ENCODE peak calls at places on chromosomes 5 and 9, in nine cellular contexts. Y, I, D, H, L, C, R, M and V are unnamed samples.

GRCh38 chr5:15105799-15106393 is 234.3 kb upstream of the ANKH start:
- DNase-seq in Y (peak; percentile 33), I (peak; percentile 14), D (peak; percentile 71), H (no peak), L (peak; percentile 69), C (no peak), R (peak; percentile 70), M (peak; percentile 24), V (peak; percentile 9)

GRCh38 chr5:7794301-7794700 is 56.6 kb downstream of the CFAP90 start:
- DNase-seq in Y (no peak), I (no peak), D (no peak), H (no peak), L (no peak), C (no peak), R (no peak), M (no peak), V (no peak)

GRCh38 chr9:87527211-87527916 is 29.7 kb downstream of the DAPK1 start:
- DNase-seq in Y (no peak), I (no peak), D (no peak), H (no peak), L (no peak), C (no peak), R (no peak), M (no peak), V (no peak)

GRCh38 chr9:5870691-5871090 is 20.0 kb upstream of the MLANA start:
- DNase-seq in Y (no peak), I (no peak), D (no peak), H (no peak), L (no peak), C (no peak), R (no peak), M (peak; percentile 67), V (peak; percentile 87)

GRCh38 chr5:56159521-56159947 is 73.6 kb downstream of the ANKRD55 start:
- DNase-seq in Y (no peak), I (no peak), D (peak; percentile 38), H (no peak), L (no peak), C (no peak), R (peak; percentile 53), M (no peak), V (no peak)

GRCh38 chr5:173498286-173498685 is 118.2 kb downstream of the BOD1 start:
- DNase-seq in Y (peak; percentile 87), I (peak; percentile 66), D (peak; percentile 67), H (no peak), L (peak; percentile 50), C (peak; percentile 68), R (no peak), M (peak; percentile 46), V (peak; percentile 97)

GRCh38 chr5:56279979-56280378 is 46.8 kb upstream of the ANKRD55 start:
- DNase-seq in Y (peak; percentile 62), I (peak; percentile 71), D (peak; percentile 89), H (no peak), L (peak; percentile 86), C (no peak), R (no peak), M (peak; percentile 42), V (peak; percentile 68)

GRCh38 chr5:124453221-124454032 is 293.0 kb downstream of the ZNF608 start:
- DNase-seq in Y (peak; percentile 71), I (peak; percentile 72), D (peak; percentile 47), H (no peak), L (peak; percentile 71), C (no peak), R (no peak), M (no peak), V (no peak)

GRCh38 chr9:134442486-134443168 is 116.4 kb downstream of the RXRA start:
- DNase-seq in Y (no peak), I (peak; percentile 40), D (peak; percentile 36), H (no peak), L (peak; percentile 31), C (no peak), R (peak; percentile 64), M (no peak), V (no peak)

GRCh38 chr9:77752566-77752965 is 104.4 kb upstream of the GNA14 start:
- DNase-seq in Y (peak; percentile 93), I (peak; percentile 77), D (peak; percentile 95), H (no peak), L (peak; percentile 96), C (no peak), R (no peak), M (no peak), V (peak; percentile 38)

GRCh38 chr5:124287813-124288212 is 458.6 kb downstream of the ZNF608 start:
- DNase-seq in Y (no peak), I (no peak), D (no peak), H (no peak), L (no peak), C (no peak), R (no peak), M (no peak), V (no peak)

GRCh38 chr9:136546697-136547481 is 1.0 kb upstream of the NOTCH1 start:
- DNase-seq in Y (no peak), I (no peak), D (peak; percentile 75), H (peak; percentile 57), L (no peak), C (peak; percentile 78), R (peak; percentile 66), M (peak; percentile 91), V (no peak)

GRCh38 chr9:99030082-99030481 is 74.8 kb upstream of the TGFBR1 start:
- DNase-seq in Y (peak; percentile 88), I (peak; percentile 78), D (peak; percentile 95), H (no peak), L (peak; percentile 94), C (peak; percentile 13), R (peak; percentile 62), M (no peak), V (peak; percentile 37)

GRCh38 chr9:136622538-136622948 is 40.2 kb upstream of the EGFL7 start:
- DNase-seq in Y (no peak), I (no peak), D (no peak), H (no peak), L (no peak), C (no peak), R (no peak), M (no peak), V (no peak)

GRCh38 chr5:56525117-56525516 is 290.2 kb upstream of the MAP3K1 start:
- DNase-seq in Y (peak; percentile 46), I (no peak), D (peak; percentile 39), H (no peak), L (peak; percentile 45), C (no peak), R (no peak), M (peak; percentile 32), V (no peak)

GRCh38 chr5:150186796-150187356 is 3.0 kb upstream of the SLC6A7 start:
- DNase-seq in Y (no peak), I (no peak), D (no peak), H (no peak), L (no peak), C (no peak), R (no peak), M (no peak), V (no peak)

DNA sequence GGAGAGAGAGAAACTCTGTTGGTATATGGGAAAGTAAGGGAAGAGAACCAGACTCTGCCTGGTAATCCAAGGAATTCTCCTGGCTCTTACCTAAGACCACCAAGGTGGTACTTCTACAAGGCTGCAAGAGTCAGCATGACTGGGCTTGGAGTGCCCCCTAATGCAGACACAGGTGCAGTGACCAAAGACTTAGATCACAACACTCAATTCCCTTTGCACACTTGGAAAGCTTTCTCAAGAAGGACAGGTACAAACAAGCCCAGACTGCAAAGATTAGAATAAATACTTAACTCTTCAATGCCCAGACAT is 25.2 kb downstream of the UGT3A2 start:
- DNase-seq in Y (no peak), I (no peak), D (no peak), H (no peak), L (no peak), C (no peak), R (no peak), M (no peak), V (no peak)
- TF ChIP-seq CTCF in Y (no peak), I (no peak), D (no peak), H (no peak), L (no peak), C (no peak), R (no peak), M (no peak), V (no peak)

GRCh38 chr9:4530375-4530774 is 40.1 kb downstream of the SLC1A1 start:
- DNase-seq in Y (no peak), I (no peak), D (peak; percentile 25), H (no peak), L (peak; percentile 87), C (no peak), R (no peak), M (no peak), V (no peak)
- H3K4me3 ChIP-seq in Y (no peak overlapping the region), I (no peak overlapping the region), D (no peak overlapping the region), H (no peak overlapping the region), L (no peak overlapping the region), C (no peak overlapping the region), R (no peak overlapping the region), M (no peak overlapping the region), V (no peak overlapping the region)

DNA sequence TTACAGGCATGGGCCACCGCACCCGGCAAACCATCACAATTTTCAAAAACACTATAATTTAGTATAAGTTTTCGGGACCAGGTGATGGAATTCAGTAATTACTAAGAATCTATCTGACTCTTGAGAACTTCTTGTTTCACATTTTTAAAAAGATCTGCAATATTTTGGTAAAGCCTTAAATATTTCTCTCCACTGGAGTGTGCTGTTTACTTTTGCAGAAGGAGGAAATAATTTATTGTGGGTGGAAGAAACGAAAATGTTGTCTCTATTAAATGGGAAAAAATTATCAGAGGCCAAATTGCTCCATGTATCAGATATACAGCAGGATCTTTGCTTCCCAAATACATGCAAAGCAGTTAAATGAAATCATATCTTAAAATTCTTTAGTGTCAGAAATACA is 566.8 kb upstream of the CYLC2 start:
- DNase-seq in Y (no peak), I (no peak), D (no peak), H (no peak), L (peak; percentile 4), C (no peak), R (no peak), M (no peak), V (no peak)
- TF ChIP-seq CTCF in Y (no peak), I (no peak), D (no peak), H (no peak), L (peak; percentile 12), C (no peak), R (no peak), M (no peak), V (peak; percentile 11)

DNA sequence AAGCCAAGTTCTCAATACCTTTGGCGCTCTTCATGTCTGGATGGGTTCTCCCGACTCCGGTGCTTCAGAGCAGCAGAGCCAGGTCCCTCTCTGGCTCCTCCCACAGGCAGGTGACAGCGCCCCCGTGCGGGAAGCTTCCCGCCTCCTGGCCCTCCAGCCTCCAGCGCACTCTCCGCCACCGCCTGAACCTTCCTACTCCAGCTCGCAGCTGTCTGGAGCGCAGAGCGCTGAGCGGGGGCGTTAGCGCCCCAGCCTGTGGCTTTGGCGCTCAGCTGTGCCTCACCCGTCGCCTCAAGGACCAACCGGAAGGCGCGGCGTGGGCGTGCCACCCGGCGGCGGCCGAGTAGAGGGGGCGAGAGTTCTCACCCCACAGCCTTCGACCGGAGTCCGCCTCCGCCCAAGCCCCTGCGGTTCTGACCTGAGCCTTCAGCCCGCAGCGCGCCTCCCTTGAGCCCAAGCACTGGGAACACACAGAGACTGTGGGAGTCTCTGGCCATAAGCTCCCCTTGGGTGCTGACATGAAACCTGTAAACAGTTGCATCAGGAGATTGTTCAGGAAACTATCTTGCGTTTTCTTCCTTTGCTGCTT is at the start of gene SLCO4C1:
- DNase-seq in Y (peak; percentile 16), I (no peak), D (peak; percentile 52), H (peak; percentile 35), L (peak; percentile 19), C (no peak), R (peak; percentile 95), M (peak; percentile 89), V (peak; percentile 51)
- H3K4me3 ChIP-seq in Y (peak within 1 kb of the TSS; percentile 51), I (peak within 1 kb of the TSS; percentile 10), D (peak within 1 kb of the TSS; percentile 40), H (peak within 1 kb of the TSS; percentile 61), L (peak within 1 kb of the TSS; percentile 36), C (peak within 1 kb of the TSS; percentile 14), R (peak within 1 kb of the TSS; percentile 61), M (peak within 1 kb of the TSS; percentile 26), V (peak within 1 kb of the TSS; percentile 78)

GRCh38 chr9:35510745-35511428 is 21.0 kb downstream of the RUSC2 start:
- DNase-seq in Y (peak; percentile 85), I (peak; percentile 92), D (peak; percentile 99), H (no peak), L (peak; percentile 97), C (peak; percentile 92), R (no peak), M (peak; percentile 56), V (peak; percentile 66)
- TF ChIP-seq CTCF in Y (no peak), I (peak; percentile 18), D (peak; percentile 34), H (no peak), L (peak; percentile 52), C (no peak), R (no peak), M (peak; percentile 22), V (peak; percentile 24)